ENCODE peak calls at places on chromosomes 2 and 18, in ten cellular contexts. W is K562; A is CD8-positive, alpha-beta T cell; E is body of pancreas; N is CD4-positive, alpha-beta memory T cell; F is upper lobe of right lung; K is IMR-90; C is OCI-LY7; P is coronary artery; X is right cardiac atrium. M is an unnamed sample.
A peak's percentile ranks its signal among the peaks of the same experiment; 100 is the strongest.

GRCh38 chr18:4024702-4025101 is 430.4 kb downstream of the DLGAP1 start:
- DNase-seq in K (no peak), W (no peak), E (no peak), X (no peak), C (no peak), F (no peak), P (no peak), A (no peak), N (no peak), M (no peak)

GRCh38 chr2:235149736-235150135 is 197.9 kb downstream of the SH3BP4 start:
- DNase-seq in P (peak; percentile 19), X (no peak), A (no peak), W (no peak), K (no peak), E (no peak), N (no peak), C (no peak), F (no peak), M (no peak)

GRCh38 chr2:29262681-29263260 is 147.6 kb downstream of the CLIP4 start:
- DNase-seq in A (no peak), C (no peak), P (no peak), X (no peak), K (no peak), W (no peak), N (no peak), E (no peak), F (no peak), M (no peak)

GRCh38 chr2:153287109-153287801 is 191.3 kb downstream of the RPRM start:
- DNase-seq in X (no peak), C (peak; percentile 10), F (no peak), P (no peak), K (no peak), N (no peak), W (no peak), A (peak; percentile 52), E (no peak), M (no peak)

GRCh38 chr2:105597831-105598293 is 146.8 kb upstream of the NCK2 start:
- DNase-seq in E (no peak), C (no peak), A (no peak), P (no peak), F (no peak), W (no peak), K (no peak), X (no peak), N (no peak), M (no peak)

GRCh38 chr2:176729706-176730569 is 460.7 kb downstream of the MTX2 start:
- DNase-seq in A (no peak), F (no peak), P (peak; percentile 82), E (peak; percentile 89), N (no peak), X (peak; percentile 78), W (no peak), K (no peak), C (no peak), M (peak; percentile 83)

GRCh38 chr18:47184419-47185050 is 8.4 kb upstream of the IER3IP1 start:
- DNase-seq in E (peak; percentile 73), N (peak; percentile 16), W (peak; percentile 29), K (peak; percentile 51), A (no peak), C (peak; percentile 70), X (no peak), F (peak; percentile 67), P (no peak), M (no peak)

GRCh38 chr18:61988100-61988499 is 95.3 kb upstream of the RNF152 start:
- DNase-seq in A (no peak), P (no peak), X (no peak), C (no peak), F (no peak), K (peak; percentile 50), N (no peak), W (no peak), E (no peak), M (no peak)

GRCh38 chr2:129006901-129007300 is 688.2 kb upstream of the HS6ST1 start:
- DNase-seq in C (no peak), P (no peak), E (no peak), X (no peak), N (no peak), F (no peak), A (no peak), K (no peak), W (no peak), M (no peak)

GRCh38 chr2:168192143-168192785 is 55.1 kb downstream of the STK39 start:
- DNase-seq in P (no peak), X (peak; percentile 69), K (no peak), W (no peak), N (no peak), F (no peak), E (no peak), A (no peak), C (no peak), M (no peak)

GRCh38 chr2:216661639-216662375 is 28.6 kb downstream of the IGFBP2 start:
- DNase-seq in P (no peak), W (no peak), X (peak; percentile 75), F (no peak), N (no peak), E (no peak), C (peak; percentile 8), K (no peak), A (no peak), M (no peak)

GRCh38 chr2:39435254-39435653 is 1.8 kb downstream of the MAP4K3 start:
- DNase-seq in C (no peak), K (peak; percentile 43), F (no peak), E (no peak), P (no peak), X (no peak), N (no peak), W (peak; percentile 21), A (no peak), M (no peak)

GRCh38 chr2:5742126-5742525 is 49.9 kb downstream of the SOX11 start:
- DNase-seq in W (no peak), C (no peak), X (no peak), N (no peak), P (no peak), F (no peak), A (no peak), E (no peak), K (no peak), M (no peak)

GRCh38 chr2:200422071-200422470 is 87.8 kb downstream of the KCTD18 start:
- DNase-seq in P (no peak), F (no peak), W (no peak), E (no peak), N (no peak), C (no peak), A (no peak), X (no peak), K (no peak), M (no peak)

DNA sequence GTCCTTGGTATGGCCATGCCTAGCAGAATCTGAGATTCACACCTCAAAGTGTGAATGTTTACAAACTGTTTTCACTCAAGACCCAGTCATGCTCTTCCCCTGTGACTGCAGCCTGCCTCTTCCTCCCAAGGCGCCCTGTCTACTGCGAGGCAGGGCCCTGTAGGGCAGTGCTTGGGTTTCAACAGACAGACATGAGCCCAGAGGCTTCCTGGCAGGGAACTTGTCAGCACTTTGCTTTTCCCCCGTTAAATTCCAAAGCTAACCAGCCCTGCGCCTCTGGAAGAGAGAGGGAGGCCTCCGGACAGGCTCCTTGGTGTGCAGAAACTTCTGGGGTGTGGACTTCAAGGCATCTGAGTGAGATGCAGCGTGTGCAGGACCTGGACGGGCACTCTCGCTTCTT is 8.6 kb upstream of the ZNF516 start:
- DNase-seq in C (no peak), A (no peak), W (no peak), K (no peak), N (no peak), X (peak; percentile 50), E (no peak), P (no peak), F (no peak), M (no peak)
- H3K27ac ChIP-seq in C (no peak overlapping the region), A (no peak overlapping the region), W (no peak overlapping the region), K (no peak overlapping the region), N (no peak overlapping the region), X (no peak overlapping the region), E (no peak overlapping the region), P (no peak overlapping the region), F (no peak overlapping the region), M (no peak overlapping the region)

GRCh38 chr2:215178121-215178520 is 39.7 kb upstream of the ABCA12 start:
- DNase-seq in K (no peak), N (no peak), C (no peak), W (no peak), E (no peak), X (no peak), P (no peak), F (no peak), A (no peak), M (no peak)
- H3K4me3 ChIP-seq in K (no peak overlapping the region), N (no peak overlapping the region), C (no peak overlapping the region), W (no peak overlapping the region), E (no peak overlapping the region), X (no peak overlapping the region), P (no peak overlapping the region), F (no peak overlapping the region), A (no peak overlapping the region), M (no peak overlapping the region)

DNA sequence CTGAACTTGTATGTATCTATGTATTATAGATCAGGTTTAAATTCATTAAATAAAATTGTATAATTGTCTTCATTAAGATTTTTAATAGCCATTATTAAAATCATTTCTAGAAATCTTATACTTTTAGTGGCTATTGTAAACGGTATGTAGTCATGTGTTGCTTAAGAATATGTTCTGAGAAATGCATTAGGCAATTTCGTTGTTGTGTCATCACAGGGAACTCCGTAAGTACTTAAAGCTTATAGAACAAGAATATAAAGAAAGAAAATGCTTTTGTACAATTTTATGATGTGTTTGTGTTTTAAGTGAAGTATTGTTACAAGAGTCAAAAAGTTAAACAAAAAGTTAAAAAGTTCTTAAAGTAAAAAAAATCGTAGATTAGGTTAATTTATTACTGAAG is 765.8 kb downstream of the METTL4 start:
- DNase-seq in F (no peak), A (no peak), K (no peak), E (no peak), W (no peak), X (no peak), C (no peak), P (no peak), N (no peak), M (no peak)
- H3K27ac ChIP-seq in F (no peak overlapping the region), A (no peak overlapping the region), K (no peak overlapping the region), E (no peak overlapping the region), W (no peak overlapping the region), X (no peak overlapping the region), C (no peak overlapping the region), P (no peak overlapping the region), N (no peak overlapping the region), M (no peak overlapping the region)

GRCh38 chr2:202944403-202944802 is 32.3 kb downstream of the CARF start:
- DNase-seq in E (no peak), A (no peak), P (no peak), F (no peak), C (no peak), W (no peak), N (no peak), X (no peak), K (peak; percentile 87), M (no peak)

GRCh38 chr2:202944816-202945215 is 32.7 kb downstream of the CARF start:
- DNase-seq in E (no peak), K (peak; percentile 71), F (no peak), N (no peak), A (no peak), W (no peak), C (no peak), X (no peak), P (no peak), M (no peak)

GRCh38 chr2:202950592-202950991 is 38.5 kb downstream of the CARF start:
- DNase-seq in A (no peak), E (no peak), W (peak; percentile 42), P (no peak), F (no peak), X (no peak), C (peak; percentile 13), K (peak; percentile 43), N (no peak), M (no peak)

GRCh38 chr2:202941771-202942170 is 29.7 kb downstream of the CARF start:
- DNase-seq in W (no peak), E (no peak), C (no peak), P (no peak), X (no peak), K (peak; percentile 83), N (no peak), F (no peak), A (no peak), M (no peak)

GRCh38 chr2:202945497-202945896 is 33.4 kb downstream of the CARF start:
- DNase-seq in K (no peak), N (no peak), A (no peak), C (no peak), F (no peak), W (no peak), E (no peak), X (no peak), P (no peak), M (no peak)
- H3K4me3 ChIP-seq in K (no peak overlapping the region), N (no peak overlapping the region), A (no peak overlapping the region), C (no peak overlapping the region), F (no peak overlapping the region), W (no peak overlapping the region), E (no peak overlapping the region), X (no peak overlapping the region), P (no peak overlapping the region), M (no peak overlapping the region)

M was measured in tibial artery.